ENCODE peak calls at places on chromosomes 3 and 15, in seven cellular contexts. Y is psoas muscle, T is HFF-Myc, W is cardiac fibroblast, F is BE2C, L is A549, J is HL-60. I is an unnamed sample.
A peak's percentile ranks its signal among the peaks of the same experiment; 100 is the strongest.

GRCh38 chr3:47578119-47578630 is 490 bp downstream of the CSPG5 start:
- DNase-seq in Y (peak; percentile 18), F (peak; percentile 57), W (no peak), J (no peak), L (peak; percentile 29), T (no peak), I (no peak)

GRCh38 chr3:14410501-14411165 is 8.2 kb downstream of the SLC6A6 start:
- DNase-seq in J (peak; percentile 96), Y (peak; percentile 62), W (peak; percentile 85), L (peak; percentile 87), F (no peak), T (no peak), I (peak; percentile 89)

GRCh38 chr3:126116526-126116925 is 32.6 kb upstream of the SLC41A3 start:
- DNase-seq in F (no peak), W (no peak), T (no peak), J (no peak), L (no peak), Y (no peak), I (no peak)

GRCh38 chr3:99373088-99373875 is 265.1 kb upstream of the COL8A1 start:
- DNase-seq in J (no peak), W (peak; percentile 41), L (no peak), Y (no peak), T (no peak), F (no peak), I (peak; percentile 78)

GRCh38 chr3:5136619-5137429 is 14.7 kb downstream of the ARL8B start:
- DNase-seq in L (peak; percentile 30), Y (no peak), F (no peak), T (no peak), J (peak; percentile 58), W (peak; percentile 34), I (peak; percentile 37)

GRCh38 chr3:148923592-148923991 is 58.5 kb downstream of the CPA3 start:
- DNase-seq in J (no peak), W (no peak), F (no peak), T (no peak), Y (no peak), L (no peak), I (no peak)

GRCh38 chr3:114649331-114649730 is 355.5 kb downstream of the TIGIT start:
- DNase-seq in Y (no peak), J (no peak), W (no peak), F (no peak), T (peak; percentile 65), L (peak; percentile 13), I (peak; percentile 29)

GRCh38 chr3:158936530-158937113 is 134.8 kb downstream of the MFSD1 start:
- DNase-seq in F (peak; percentile 12), Y (no peak), W (no peak), L (no peak), J (no peak), T (no peak), I (no peak)

GRCh38 chr3:126274735-126275734 is 82.2 kb downstream of the KLF15 start:
- DNase-seq in J (peak; percentile 49), T (no peak), F (no peak), Y (no peak), W (no peak), L (no peak), I (no peak)

GRCh38 chr3:23430781-23431423 is 227.8 kb downstream of the UBE2E2 start:
- DNase-seq in T (no peak), J (no peak), Y (no peak), W (no peak), F (no peak), L (no peak), I (no peak)

GRCh38 chr15:99106417-99107220 is 1.7 kb downstream of the SYNM start:
- DNase-seq in J (no peak), Y (no peak), F (no peak), L (no peak), T (no peak), W (peak; percentile 54), I (peak; percentile 40)

GRCh38 chr15:38549222-38549621 is 15.4 kb downstream of the RASGRP1 start:
- DNase-seq in J (no peak), Y (no peak), L (no peak), W (no peak), F (no peak), T (no peak), I (no peak)

GRCh38 chr3:94431831-94432230 is 369.0 kb downstream of the NSUN3 start:
- DNase-seq in W (no peak), Y (no peak), F (no peak), L (no peak), J (no peak), T (no peak), I (no peak)

GRCh38 chr3:119044593-119044992 is 9.9 kb upstream of the IGSF11 start:
- DNase-seq in T (no peak), F (no peak), J (no peak), W (no peak), L (no peak), Y (no peak), I (no peak)

GRCh38 chr3:49901351-49902339 is 2.0 kb downstream of the MST1R start:
- DNase-seq in L (no peak), T (no peak), Y (no peak), W (no peak), F (no peak), J (no peak), I (no peak)

GRCh38 chr3:126845910-126846309 is 137.0 kb upstream of the PLXNA1 start:
- DNase-seq in F (no peak), L (no peak), W (no peak), T (no peak), Y (no peak), J (no peak), I (no peak)

GRCh38 chr3:105965384-105965783 is 96.6 kb upstream of the CBLB start:
- DNase-seq in J (no peak), W (peak; percentile 89), F (no peak), Y (no peak), L (no peak), T (no peak), I (peak; percentile 70)

GRCh38 chr3:133152821-133153220 is 114.6 kb downstream of the TMEM108 start:
- DNase-seq in W (no peak), L (no peak), T (no peak), F (no peak), J (no peak), Y (no peak), I (no peak)

GRCh38 chr3:127929818-127930217 is 14.8 kb downstream of the KBTBD12 start:
- DNase-seq in J (no peak), F (no peak), T (no peak), W (no peak), Y (no peak), L (no peak), I (no peak)

GRCh38 chr15:58039260-58040035 is 26.1 kb downstream of the ALDH1A2 start:
- DNase-seq in J (no peak), F (no peak), L (no peak), T (no peak), W (no peak), Y (no peak), I (no peak)

GRCh38 chr15:69478259-69478687 is 25.7 kb downstream of the RPLP1 start:
- DNase-seq in F (peak; percentile 85), T (no peak), Y (peak; percentile 34), J (peak; percentile 37), L (peak; percentile 80), W (peak; percentile 67), I (peak; percentile 65)

GRCh38 chr3:139538733-139539132 is 809 bp downstream of the RBP1 start:
- DNase-seq in T (no peak), J (no peak), W (peak; percentile 50), Y (peak; percentile 37), L (no peak), F (no peak), I (peak; percentile 60)

GRCh38 chr3:20406621-20407020 is 220.6 kb upstream of the SGO1 start:
- DNase-seq in Y (no peak), W (peak; percentile 5), F (no peak), J (no peak), L (no peak), T (no peak), I (peak; percentile 34)

GRCh38 chr3:14267976-14268375 is 89.4 kb downstream of the LSM3 start:
- DNase-seq in W (no peak), T (no peak), F (no peak), Y (no peak), J (no peak), L (no peak), I (no peak)

GRCh38 chr3:190709351-190709773 is 153.1 kb downstream of the GMNC start:
- DNase-seq in L (no peak), T (no peak), J (no peak), Y (no peak), W (no peak), F (no peak), I (peak; percentile 48)

GRCh38 chr3:129501630-129502029 is 26.8 kb upstream of the RHO start:
- DNase-seq in Y (no peak), J (no peak), T (no peak), L (no peak), F (no peak), W (no peak), I (no peak)

GRCh38 chr3:195180490-195181106 is 90.4 kb downstream of the XXYLT1 start:
- DNase-seq in L (no peak), J (no peak), Y (no peak), F (no peak), T (no peak), W (no peak), I (no peak)

GRCh38 chr3:195181107-195181498 is 89.9 kb downstream of the XXYLT1 start:
- DNase-seq in T (no peak), Y (no peak), F (no peak), W (no peak), J (no peak), L (no peak), I (no peak)

GRCh38 chr3:195181781-195182469 is 89.0 kb downstream of the XXYLT1 start:
- DNase-seq in T (no peak), L (no peak), J (no peak), Y (no peak), W (no peak), F (no peak), I (no peak)

GRCh38 chr3:195183071-195183776 is 87.7 kb downstream of the XXYLT1 start:
- DNase-seq in T (no peak), L (no peak), Y (no peak), J (no peak), W (no peak), F (no peak), I (no peak)

GRCh38 chr3:195182470-195182795 is 88.5 kb downstream of the XXYLT1 start:
- DNase-seq in L (no peak), T (no peak), Y (no peak), W (peak; percentile 76), F (no peak), J (no peak), I (peak; percentile 85)
- TF ChIP-seq CTCF in L (no peak), T (no peak), Y (no peak), W (no peak), F (no peak), J (no peak), I (no peak)

GRCh38 chr15:63403254-63403945 is 21.8 kb upstream of the CA12 start:
- DNase-seq in F (no peak), J (no peak), W (no peak), Y (no peak), L (no peak), T (no peak), I (peak; percentile 16)
- TF ChIP-seq CTCF in F (no peak), J (no peak), W (no peak), Y (no peak), L (no peak), T (no peak), I (no peak)

GRCh38 chr3:121436641-121437040 is 109.1 kb downstream of the POLQ start:
- DNase-seq in T (no peak), L (no peak), F (no peak), W (peak; percentile 10), J (no peak), Y (no peak), I (no peak)
- TF ChIP-seq CTCF in T (no peak), L (no peak), F (no peak), W (no peak), J (no peak), Y (no peak), I (no peak)

GRCh38 chr3:58173670-58174472 is 36.9 kb downstream of the DNASE1L3 start:
- DNase-seq in L (no peak), J (peak; percentile 50), Y (no peak), F (peak; percentile 70), T (no peak), W (peak; percentile 36), I (peak; percentile 30)
- TF ChIP-seq CTCF in L (peak; percentile 46), J (no peak), Y (no peak), F (peak; percentile 54), T (peak; percentile 47), W (peak; percentile 44), I (peak; percentile 34)

I was measured in fibroblast of pulmonary artery.